ENCODE peak calls at places on chromosomes 7 and 10, in ten cellular contexts. One of them, this sample, is unnamed.

GRCh38 chr10:132708441-132708840 is 77.5 kb downstream of the NKX6-2 start:
- DNase-seq in cardiac muscle cell: no peak
- DNase-seq in foreskin keratinocyte: no peak
- DNase-seq in stimulated activated CD4-positive, alpha-beta T cell treated with anti-CD3 and anti-CD28 coated beads, Interleukin-15, amount 100 ng/mL, for 48 hours: no peak
- DNase-seq in NCI-H774: no peak
- DNase-seq in H54: no peak
- DNase-seq in fibroblast of pulmonary artery: no peak
- DNase-seq in psoas muscle: no peak
- DNase-seq in astrocyte: no peak
- DNase-seq in GM20000: no peak
- DNase-seq in this sample: peak; percentile 18

GRCh38 chr10:102773320-102773719 is 29.6 kb downstream of the WBP1L start:
- DNase-seq in NCI-H774: no peak
- DNase-seq in H54: no peak
- DNase-seq in cardiac muscle cell: no peak
- DNase-seq in GM20000: no peak
- DNase-seq in psoas muscle: no peak
- DNase-seq in stimulated activated CD4-positive, alpha-beta T cell treated with anti-CD3 and anti-CD28 coated beads, Interleukin-15, amount 100 ng/mL, for 48 hours: no peak
- DNase-seq in astrocyte: no peak
- DNase-seq in fibroblast of pulmonary artery: no peak
- DNase-seq in foreskin keratinocyte: no peak
- DNase-seq in this sample: no peak

GRCh38 chr10:6917125-6917524 is 337.0 kb upstream of the PRKCQ start:
- DNase-seq in GM20000: no peak
- DNase-seq in cardiac muscle cell: no peak
- DNase-seq in foreskin keratinocyte: no peak
- DNase-seq in psoas muscle: no peak
- DNase-seq in NCI-H774: no peak
- DNase-seq in H54: no peak
- DNase-seq in fibroblast of pulmonary artery: no peak
- DNase-seq in astrocyte: no peak
- DNase-seq in stimulated activated CD4-positive, alpha-beta T cell treated with anti-CD3 and anti-CD28 coated beads, Interleukin-15, amount 100 ng/mL, for 48 hours: no peak
- DNase-seq in this sample: no peak

GRCh38 chr7:142301923-142302550 is 44.2 kb upstream of the PRSS58 start:
- DNase-seq in cardiac muscle cell: no peak
- DNase-seq in stimulated activated CD4-positive, alpha-beta T cell treated with anti-CD3 and anti-CD28 coated beads, Interleukin-15, amount 100 ng/mL, for 48 hours: no peak
- DNase-seq in psoas muscle: no peak
- DNase-seq in fibroblast of pulmonary artery: no peak
- DNase-seq in astrocyte: no peak
- DNase-seq in foreskin keratinocyte: no peak
- DNase-seq in NCI-H774: no peak
- DNase-seq in GM20000: peak; percentile 22
- DNase-seq in H54: no peak
- DNase-seq in this sample: no peak

GRCh38 chr10:111347386-111348005 is 270.7 kb downstream of the ADRA2A start:
- DNase-seq in GM20000: no peak
- DNase-seq in astrocyte: no peak
- DNase-seq in foreskin keratinocyte: no peak
- DNase-seq in NCI-H774: no peak
- DNase-seq in cardiac muscle cell: no peak
- DNase-seq in fibroblast of pulmonary artery: no peak
- DNase-seq in H54: no peak
- DNase-seq in stimulated activated CD4-positive, alpha-beta T cell treated with anti-CD3 and anti-CD28 coated beads, Interleukin-15, amount 100 ng/mL, for 48 hours: no peak
- DNase-seq in psoas muscle: no peak
- DNase-seq in this sample: no peak

GRCh38 chr10:131172433-131172832 is 139.1 kb downstream of the TCERG1L start:
- DNase-seq in psoas muscle: no peak
- DNase-seq in H54: no peak
- DNase-seq in cardiac muscle cell: no peak
- DNase-seq in stimulated activated CD4-positive, alpha-beta T cell treated with anti-CD3 and anti-CD28 coated beads, Interleukin-15, amount 100 ng/mL, for 48 hours: no peak
- DNase-seq in fibroblast of pulmonary artery: no peak
- DNase-seq in NCI-H774: no peak
- DNase-seq in GM20000: no peak
- DNase-seq in astrocyte: no peak
- DNase-seq in foreskin keratinocyte: no peak
- DNase-seq in this sample: no peak

GRCh38 chr10:44675086-44675874 is 235.9 kb upstream of the TMEM72 start:
- DNase-seq in GM20000: no peak
- DNase-seq in NCI-H774: no peak
- DNase-seq in fibroblast of pulmonary artery: peak; percentile 24
- DNase-seq in H54: no peak
- DNase-seq in astrocyte: peak; percentile 45
- DNase-seq in stimulated activated CD4-positive, alpha-beta T cell treated with anti-CD3 and anti-CD28 coated beads, Interleukin-15, amount 100 ng/mL, for 48 hours: no peak
- DNase-seq in cardiac muscle cell: peak; percentile 66
- DNase-seq in foreskin keratinocyte: no peak
- DNase-seq in psoas muscle: no peak
- DNase-seq in this sample: no peak

GRCh38 chr7:28479507-28479947 is 67.2 kb downstream of the CREB5 start:
- DNase-seq in NCI-H774: no peak
- DNase-seq in stimulated activated CD4-positive, alpha-beta T cell treated with anti-CD3 and anti-CD28 coated beads, Interleukin-15, amount 100 ng/mL, for 48 hours: no peak
- DNase-seq in astrocyte: no peak
- DNase-seq in GM20000: peak; percentile 65
- DNase-seq in psoas muscle: no peak
- DNase-seq in fibroblast of pulmonary artery: no peak
- DNase-seq in H54: no peak
- DNase-seq in cardiac muscle cell: no peak
- DNase-seq in foreskin keratinocyte: no peak
- DNase-seq in this sample: no peak

GRCh38 chr7:32611201-32611691 is 116.0 kb downstream of the AVL9 start:
- DNase-seq in astrocyte: peak; percentile 24
- DNase-seq in fibroblast of pulmonary artery: no peak
- DNase-seq in stimulated activated CD4-positive, alpha-beta T cell treated with anti-CD3 and anti-CD28 coated beads, Interleukin-15, amount 100 ng/mL, for 48 hours: no peak
- DNase-seq in H54: no peak
- DNase-seq in NCI-H774: no peak
- DNase-seq in cardiac muscle cell: peak; percentile 46
- DNase-seq in foreskin keratinocyte: no peak
- DNase-seq in psoas muscle: no peak
- DNase-seq in GM20000: no peak
- DNase-seq in this sample: no peak

GRCh38 chr10:12333382-12334185 is 15.8 kb upstream of the CAMK1D start:
- DNase-seq in cardiac muscle cell: peak; percentile 92
- DNase-seq in H54: peak; percentile 92
- DNase-seq in GM20000: peak; percentile 59
- DNase-seq in NCI-H774: peak; percentile 64
- DNase-seq in fibroblast of pulmonary artery: peak; percentile 91
- DNase-seq in astrocyte: peak; percentile 98
- DNase-seq in stimulated activated CD4-positive, alpha-beta T cell treated with anti-CD3 and anti-CD28 coated beads, Interleukin-15, amount 100 ng/mL, for 48 hours: peak; percentile 32
- DNase-seq in foreskin keratinocyte: peak; percentile 95
- DNase-seq in psoas muscle: peak; percentile 76
- DNase-seq in this sample: no peak

GRCh38 chr7:108581655-108582491 is 12.2 kb downstream of the DNAJB9 start:
- DNase-seq in cardiac muscle cell: peak; percentile 13
- DNase-seq in psoas muscle: no peak
- DNase-seq in fibroblast of pulmonary artery: peak; percentile 17
- DNase-seq in NCI-H774: no peak
- DNase-seq in astrocyte: no peak
- DNase-seq in stimulated activated CD4-positive, alpha-beta T cell treated with anti-CD3 and anti-CD28 coated beads, Interleukin-15, amount 100 ng/mL, for 48 hours: no peak
- DNase-seq in foreskin keratinocyte: no peak
- DNase-seq in H54: no peak
- DNase-seq in GM20000: no peak
- DNase-seq in this sample: no peak

GRCh38 chr7:128167791-128168666 is 73.0 kb upstream of the LEP start:
- DNase-seq in NCI-H774: no peak
- DNase-seq in fibroblast of pulmonary artery: no peak
- DNase-seq in H54: no peak
- DNase-seq in cardiac muscle cell: no peak
- DNase-seq in GM20000: no peak
- DNase-seq in foreskin keratinocyte: no peak
- DNase-seq in stimulated activated CD4-positive, alpha-beta T cell treated with anti-CD3 and anti-CD28 coated beads, Interleukin-15, amount 100 ng/mL, for 48 hours: no peak
- DNase-seq in psoas muscle: no peak
- DNase-seq in astrocyte: no peak
- DNase-seq in this sample: peak; percentile 39

GRCh38 chr7:135856356-135857144 is 107.9 kb upstream of the FAM180A start:
- DNase-seq in psoas muscle: no peak
- DNase-seq in fibroblast of pulmonary artery: peak; percentile 57
- DNase-seq in cardiac muscle cell: peak; percentile 72
- DNase-seq in astrocyte: peak; percentile 99
- DNase-seq in GM20000: no peak
- DNase-seq in stimulated activated CD4-positive, alpha-beta T cell treated with anti-CD3 and anti-CD28 coated beads, Interleukin-15, amount 100 ng/mL, for 48 hours: no peak
- DNase-seq in foreskin keratinocyte: no peak
- DNase-seq in NCI-H774: no peak
- DNase-seq in H54: peak; percentile 27
- DNase-seq in this sample: no peak

GRCh38 chr10:103870503-103870902 is 15.1 kb upstream of the SH3PXD2A start:
- DNase-seq in cardiac muscle cell: peak; percentile 36
- DNase-seq in H54: no peak
- DNase-seq in GM20000: no peak
- DNase-seq in fibroblast of pulmonary artery: no peak
- DNase-seq in psoas muscle: peak; percentile 30
- DNase-seq in NCI-H774: no peak
- DNase-seq in foreskin keratinocyte: peak; percentile 95
- DNase-seq in stimulated activated CD4-positive, alpha-beta T cell treated with anti-CD3 and anti-CD28 coated beads, Interleukin-15, amount 100 ng/mL, for 48 hours: no peak
- DNase-seq in astrocyte: no peak
- DNase-seq in this sample: no peak

GRCh38 chr10:100782845-100783244 is 37.5 kb downstream of the PAX2 start:
- DNase-seq in cardiac muscle cell: no peak
- DNase-seq in foreskin keratinocyte: no peak
- DNase-seq in GM20000: no peak
- DNase-seq in psoas muscle: no peak
- DNase-seq in astrocyte: no peak
- DNase-seq in NCI-H774: no peak
- DNase-seq in stimulated activated CD4-positive, alpha-beta T cell treated with anti-CD3 and anti-CD28 coated beads, Interleukin-15, amount 100 ng/mL, for 48 hours: no peak
- DNase-seq in H54: no peak
- DNase-seq in fibroblast of pulmonary artery: no peak
- DNase-seq in this sample: no peak

GRCh38 chr7:53473371-53473770 is 437.9 kb downstream of the POM121L12 start:
- DNase-seq in H54: no peak
- DNase-seq in foreskin keratinocyte: no peak
- DNase-seq in psoas muscle: no peak
- DNase-seq in cardiac muscle cell: no peak
- DNase-seq in astrocyte: no peak
- DNase-seq in fibroblast of pulmonary artery: no peak
- DNase-seq in NCI-H774: no peak
- DNase-seq in GM20000: no peak
- DNase-seq in stimulated activated CD4-positive, alpha-beta T cell treated with anti-CD3 and anti-CD28 coated beads, Interleukin-15, amount 100 ng/mL, for 48 hours: no peak
- DNase-seq in this sample: no peak

GRCh38 chr10:29150010-29150409 is 138.9 kb upstream of the LYZL1 start:
- DNase-seq in H54: no peak
- DNase-seq in NCI-H774: no peak
- DNase-seq in stimulated activated CD4-positive, alpha-beta T cell treated with anti-CD3 and anti-CD28 coated beads, Interleukin-15, amount 100 ng/mL, for 48 hours: no peak
- DNase-seq in cardiac muscle cell: peak; percentile 58
- DNase-seq in foreskin keratinocyte: no peak
- DNase-seq in astrocyte: peak; percentile 31
- DNase-seq in fibroblast of pulmonary artery: no peak
- DNase-seq in GM20000: no peak
- DNase-seq in psoas muscle: no peak
- DNase-seq in this sample: no peak

GRCh38 chr10:110220383-110220782 is 13.0 kb downstream of the MXI1 start:
- DNase-seq in psoas muscle: no peak
- DNase-seq in cardiac muscle cell: no peak
- DNase-seq in astrocyte: no peak
- DNase-seq in stimulated activated CD4-positive, alpha-beta T cell treated with anti-CD3 and anti-CD28 coated beads, Interleukin-15, amount 100 ng/mL, for 48 hours: no peak
- DNase-seq in foreskin keratinocyte: no peak
- DNase-seq in fibroblast of pulmonary artery: no peak
- DNase-seq in NCI-H774: no peak
- DNase-seq in H54: no peak
- DNase-seq in GM20000: no peak
- DNase-seq in this sample: no peak

GRCh38 chr7:28298870-28299484 is 113.3 kb upstream of the CREB5 start:
- DNase-seq in H54: peak; percentile 38
- DNase-seq in GM20000: no peak
- DNase-seq in stimulated activated CD4-positive, alpha-beta T cell treated with anti-CD3 and anti-CD28 coated beads, Interleukin-15, amount 100 ng/mL, for 48 hours: no peak
- DNase-seq in foreskin keratinocyte: no peak
- DNase-seq in astrocyte: no peak
- DNase-seq in NCI-H774: peak; percentile 77
- DNase-seq in cardiac muscle cell: peak; percentile 66
- DNase-seq in fibroblast of pulmonary artery: peak; percentile 72
- DNase-seq in psoas muscle: no peak
- DNase-seq in this sample: no peak

GRCh38 chr10:98415710-98416077 is 712 bp upstream of the PYROXD2 start:
- DNase-seq in H54: no peak
- DNase-seq in stimulated activated CD4-positive, alpha-beta T cell treated with anti-CD3 and anti-CD28 coated beads, Interleukin-15, amount 100 ng/mL, for 48 hours: no peak
- DNase-seq in foreskin keratinocyte: no peak
- DNase-seq in cardiac muscle cell: peak; percentile 53
- DNase-seq in fibroblast of pulmonary artery: peak; percentile 12
- DNase-seq in NCI-H774: no peak
- DNase-seq in psoas muscle: no peak
- DNase-seq in GM20000: no peak
- DNase-seq in astrocyte: no peak
- DNase-seq in this sample: no peak

GRCh38 chr7:81210092-81211064 is 291.5 kb upstream of the SEMA3C start:
- DNase-seq in psoas muscle: no peak
- DNase-seq in astrocyte: peak; percentile 70
- DNase-seq in fibroblast of pulmonary artery: peak; percentile 53
- DNase-seq in H54: no peak
- DNase-seq in GM20000: no peak
- DNase-seq in stimulated activated CD4-positive, alpha-beta T cell treated with anti-CD3 and anti-CD28 coated beads, Interleukin-15, amount 100 ng/mL, for 48 hours: no peak
- DNase-seq in NCI-H774: no peak
- DNase-seq in cardiac muscle cell: peak; percentile 76
- DNase-seq in foreskin keratinocyte: no peak
- DNase-seq in this sample: no peak

GRCh38 chr10:12655940-12656339 is 306.6 kb downstream of the CAMK1D start:
- DNase-seq in H54: no peak
- DNase-seq in fibroblast of pulmonary artery: no peak
- DNase-seq in cardiac muscle cell: no peak
- DNase-seq in GM20000: no peak
- DNase-seq in astrocyte: no peak
- DNase-seq in foreskin keratinocyte: no peak
- DNase-seq in NCI-H774: no peak
- DNase-seq in psoas muscle: no peak
- DNase-seq in stimulated activated CD4-positive, alpha-beta T cell treated with anti-CD3 and anti-CD28 coated beads, Interleukin-15, amount 100 ng/mL, for 48 hours: no peak
- DNase-seq in this sample: no peak

GRCh38 chr10:73218466-73219191 is 28.4 kb downstream of the DNAJC9 start:
- DNase-seq in fibroblast of pulmonary artery: peak; percentile 56
- DNase-seq in stimulated activated CD4-positive, alpha-beta T cell treated with anti-CD3 and anti-CD28 coated beads, Interleukin-15, amount 100 ng/mL, for 48 hours: no peak
- DNase-seq in H54: no peak
- DNase-seq in foreskin keratinocyte: no peak
- DNase-seq in NCI-H774: no peak
- DNase-seq in astrocyte: no peak
- DNase-seq in cardiac muscle cell: peak; percentile 54
- DNase-seq in psoas muscle: no peak
- DNase-seq in GM20000: peak; percentile 13
- DNase-seq in this sample: no peak

GRCh38 chr10:125836746-125837145 is 13.4 kb downstream of the BCCIP start:
- DNase-seq in cardiac muscle cell: no peak
- DNase-seq in GM20000: no peak
- DNase-seq in astrocyte: no peak
- DNase-seq in stimulated activated CD4-positive, alpha-beta T cell treated with anti-CD3 and anti-CD28 coated beads, Interleukin-15, amount 100 ng/mL, for 48 hours: no peak
- DNase-seq in psoas muscle: no peak
- DNase-seq in NCI-H774: no peak
- DNase-seq in H54: no peak
- DNase-seq in foreskin keratinocyte: no peak
- DNase-seq in fibroblast of pulmonary artery: no peak
- DNase-seq in this sample: no peak

GRCh38 chr7:782718-783449 is 49.4 kb upstream of the SUN1 start:
- DNase-seq in NCI-H774: no peak
- DNase-seq in foreskin keratinocyte: no peak
- DNase-seq in GM20000: no peak
- DNase-seq in psoas muscle: no peak
- DNase-seq in fibroblast of pulmonary artery: no peak
- DNase-seq in stimulated activated CD4-positive, alpha-beta T cell treated with anti-CD3 and anti-CD28 coated beads, Interleukin-15, amount 100 ng/mL, for 48 hours: no peak
- DNase-seq in cardiac muscle cell: no peak
- DNase-seq in H54: no peak
- DNase-seq in astrocyte: no peak
- DNase-seq in this sample: no peak